ENCODE peak calls at places on chromosomes 13 and 19, in seven cellular contexts. One of them, this sample, is unnamed.

GRCh38 chr19:13918726-13919411 is 12.9 kb downstream of the CC2D1A start:
- DNase-seq in foreskin fibroblast: no peak
- DNase-seq in brain microvascular endothelial cell: no peak
- DNase-seq in heart left ventricle: no peak
- DNase-seq in ascending aorta: no peak
- DNase-seq in fibroblast of lung: no peak
- DNase-seq in lung: no peak
- DNase-seq in this sample: no peak

GRCh38 chr13:20594276-20594675 is 27.3 kb downstream of the IFT88 start:
- DNase-seq in lung: no peak
- DNase-seq in fibroblast of lung: no peak
- DNase-seq in ascending aorta: no peak
- DNase-seq in heart left ventricle: no peak
- DNase-seq in brain microvascular endothelial cell: no peak
- DNase-seq in foreskin fibroblast: no peak
- DNase-seq in this sample: no peak

GRCh38 chr19:27705896-27706295 is 1507.1 kb downstream of the UQCRFS1 start:
- DNase-seq in fibroblast of lung: no peak
- DNase-seq in ascending aorta: no peak
- DNase-seq in lung: no peak
- DNase-seq in foreskin fibroblast: no peak
- DNase-seq in heart left ventricle: no peak
- DNase-seq in brain microvascular endothelial cell: no peak
- DNase-seq in this sample: no peak

GRCh38 chr13:37453246-37453645 is 145.3 kb downstream of the POSTN start:
- DNase-seq in fibroblast of lung: peak
- DNase-seq in lung: no peak
- DNase-seq in ascending aorta: no peak
- DNase-seq in brain microvascular endothelial cell: no peak
- DNase-seq in heart left ventricle: no peak
- DNase-seq in foreskin fibroblast: no peak
- DNase-seq in this sample: no peak

GRCh38 chr13:98999635-98999952 is 21.7 kb upstream of the DOCK9 start:
- DNase-seq in ascending aorta: no peak
- DNase-seq in heart left ventricle: no peak
- DNase-seq in brain microvascular endothelial cell: no peak
- DNase-seq in lung: no peak
- DNase-seq in fibroblast of lung: peak
- DNase-seq in foreskin fibroblast: peak
- DNase-seq in this sample: no peak

GRCh38 chr13:43229506-43229905 is 206.1 kb downstream of the DNAJC15 start:
- DNase-seq in foreskin fibroblast: peak
- DNase-seq in brain microvascular endothelial cell: peak
- DNase-seq in ascending aorta: no peak
- DNase-seq in lung: no peak
- DNase-seq in heart left ventricle: no peak
- DNase-seq in fibroblast of lung: peak
- DNase-seq in this sample: no peak

GRCh38 chr13:113586661-113587479 is 2.3 kb downstream of the TFDP1 start:
- DNase-seq in lung: no peak
- DNase-seq in ascending aorta: no peak
- DNase-seq in heart left ventricle: no peak
- DNase-seq in brain microvascular endothelial cell: no peak
- DNase-seq in fibroblast of lung: no peak
- DNase-seq in foreskin fibroblast: no peak
- DNase-seq in this sample: no peak

GRCh38 chr19:38218204-38218603 is 5.8 kb downstream of the DPF1 start:
- DNase-seq in fibroblast of lung: no peak
- DNase-seq in foreskin fibroblast: no peak
- DNase-seq in brain microvascular endothelial cell: no peak
- DNase-seq in ascending aorta: no peak
- DNase-seq in heart left ventricle: no peak
- DNase-seq in lung: no peak
- DNase-seq in this sample: no peak

GRCh38 chr13:68439821-68440220 is 1209.7 kb upstream of the PCDH9 start:
- DNase-seq in brain microvascular endothelial cell: no peak
- DNase-seq in foreskin fibroblast: peak
- DNase-seq in heart left ventricle: no peak
- DNase-seq in fibroblast of lung: peak
- DNase-seq in ascending aorta: no peak
- DNase-seq in lung: no peak
- DNase-seq in this sample: no peak

GRCh38 chr19:40616941-40617340 is 15.8 kb downstream of the LTBP4 start:
- DNase-seq in brain microvascular endothelial cell: no peak
- DNase-seq in foreskin fibroblast: no peak
- DNase-seq in ascending aorta: no peak
- DNase-seq in heart left ventricle: no peak
- DNase-seq in fibroblast of lung: no peak
- DNase-seq in lung: no peak
- DNase-seq in this sample: no peak

GRCh38 chr13:35891486-35891885 is 239.7 kb downstream of the DCLK1 start:
- DNase-seq in lung: peak
- DNase-seq in foreskin fibroblast: no peak
- DNase-seq in ascending aorta: no peak
- DNase-seq in brain microvascular endothelial cell: no peak
- DNase-seq in fibroblast of lung: no peak
- DNase-seq in heart left ventricle: no peak
- DNase-seq in this sample: no peak

GRCh38 chr19:57512845-57513244 is 13.1 kb downstream of the ZNF773 start:
- DNase-seq in heart left ventricle: no peak
- DNase-seq in fibroblast of lung: peak
- DNase-seq in lung: no peak
- DNase-seq in ascending aorta: no peak
- DNase-seq in brain microvascular endothelial cell: no peak
- DNase-seq in foreskin fibroblast: peak
- DNase-seq in this sample: no peak

GRCh38 chr19:49073514-49074378 is 1.2 kb upstream of the KCNA7 start:
- DNase-seq in foreskin fibroblast: no peak
- DNase-seq in brain microvascular endothelial cell: no peak
- DNase-seq in lung: no peak
- DNase-seq in fibroblast of lung: no peak
- DNase-seq in ascending aorta: no peak
- DNase-seq in heart left ventricle: no peak
- DNase-seq in this sample: no peak

GRCh38 chr13:109998030-109998429 is 211.6 kb upstream of the IRS2 start:
- DNase-seq in lung: no peak
- DNase-seq in heart left ventricle: no peak
- DNase-seq in foreskin fibroblast: no peak
- DNase-seq in fibroblast of lung: no peak
- DNase-seq in ascending aorta: no peak
- DNase-seq in brain microvascular endothelial cell: no peak
- DNase-seq in this sample: no peak

GRCh38 chr13:80599765-80600164 is 258.8 kb upstream of the SPRY2 start:
- DNase-seq in ascending aorta: no peak
- DNase-seq in foreskin fibroblast: no peak
- DNase-seq in fibroblast of lung: no peak
- DNase-seq in brain microvascular endothelial cell: no peak
- DNase-seq in heart left ventricle: no peak
- DNase-seq in lung: no peak
- DNase-seq in this sample: no peak

GRCh38 chr19:42469311-42470239 is 26.8 kb upstream of the CXCL17 start:
- DNase-seq in brain microvascular endothelial cell: no peak
- DNase-seq in ascending aorta: no peak
- DNase-seq in fibroblast of lung: peak
- DNase-seq in foreskin fibroblast: peak
- DNase-seq in heart left ventricle: no peak
- DNase-seq in lung: no peak
- DNase-seq in this sample: no peak

GRCh38 chr19:861756-862528 is 2.5 kb downstream of the CFD start:
- DNase-seq in brain microvascular endothelial cell: no peak
- DNase-seq in heart left ventricle: no peak
- DNase-seq in ascending aorta: no peak
- DNase-seq in lung: peak
- DNase-seq in foreskin fibroblast: peak
- DNase-seq in fibroblast of lung: no peak
- DNase-seq in this sample: peak

GRCh38 chr19:4414144-4414799 is 11.8 kb downstream of the CHAF1A start:
- DNase-seq in foreskin fibroblast: peak
- DNase-seq in lung: no peak
- DNase-seq in fibroblast of lung: peak
- DNase-seq in ascending aorta: no peak
- DNase-seq in brain microvascular endothelial cell: no peak
- DNase-seq in heart left ventricle: no peak
- DNase-seq in this sample: no peak

GRCh38 chr19:4732680-4733114 is 9.1 kb upstream of the DPP9 start:
- DNase-seq in ascending aorta: no peak
- DNase-seq in fibroblast of lung: peak
- DNase-seq in lung: peak
- DNase-seq in foreskin fibroblast: peak
- DNase-seq in heart left ventricle: no peak
- DNase-seq in brain microvascular endothelial cell: no peak
- DNase-seq in this sample: peak

GRCh38 chr19:39133431-39134270 is 8.1 kb downstream of the PAK4 start:
- DNase-seq in brain microvascular endothelial cell: no peak
- DNase-seq in ascending aorta: no peak
- DNase-seq in lung: peak
- DNase-seq in heart left ventricle: no peak
- DNase-seq in fibroblast of lung: no peak
- DNase-seq in foreskin fibroblast: no peak
- DNase-seq in this sample: no peak

GRCh38 chr13:94706854-94707399 is 5.4 kb downstream of the SOX21 start:
- DNase-seq in foreskin fibroblast: no peak
- DNase-seq in fibroblast of lung: no peak
- DNase-seq in brain microvascular endothelial cell: no peak
- DNase-seq in heart left ventricle: no peak
- DNase-seq in ascending aorta: no peak
- DNase-seq in lung: no peak
- DNase-seq in this sample: no peak

GRCh38 chr19:11028146-11028545 is 61.1 kb upstream of the LDLR start:
- DNase-seq in brain microvascular endothelial cell: no peak
- DNase-seq in heart left ventricle: no peak
- DNase-seq in lung: no peak
- DNase-seq in fibroblast of lung: no peak
- DNase-seq in foreskin fibroblast: no peak
- DNase-seq in ascending aorta: no peak
- DNase-seq in this sample: no peak
- H3K4me3 ChIP-seq in brain microvascular endothelial cell: no peak
- H3K4me3 ChIP-seq in heart left ventricle: no peak
- H3K4me3 ChIP-seq in lung: no peak
- H3K4me3 ChIP-seq in fibroblast of lung: no peak
- H3K4me3 ChIP-seq in foreskin fibroblast: no peak
- H3K4me3 ChIP-seq in ascending aorta: no peak
- H3K4me3 ChIP-seq in this sample: no peak

GRCh38 chr19:35642312-35642711 is 767 bp downstream of the ETV2 start:
- DNase-seq in foreskin fibroblast: no peak
- DNase-seq in heart left ventricle: no peak
- DNase-seq in lung: no peak
- DNase-seq in fibroblast of lung: no peak
- DNase-seq in brain microvascular endothelial cell: no peak
- DNase-seq in ascending aorta: no peak
- DNase-seq in this sample: no peak
- H3K4me3 ChIP-seq in foreskin fibroblast: no peak
- H3K4me3 ChIP-seq in heart left ventricle: no peak
- H3K4me3 ChIP-seq in lung: no peak
- H3K4me3 ChIP-seq in fibroblast of lung: no peak
- H3K4me3 ChIP-seq in brain microvascular endothelial cell: no peak
- H3K4me3 ChIP-seq in ascending aorta: no peak
- H3K4me3 ChIP-seq in this sample: no peak

GRCh38 chr13:111068009-111068350 is 47.1 kb upstream of the ARHGEF7 start:
- DNase-seq in fibroblast of lung: no peak
- DNase-seq in ascending aorta: no peak
- DNase-seq in brain microvascular endothelial cell: no peak
- DNase-seq in foreskin fibroblast: no peak
- DNase-seq in lung: no peak
- DNase-seq in heart left ventricle: no peak
- DNase-seq in this sample: no peak
- H3K4me3 ChIP-seq in fibroblast of lung: no peak
- H3K4me3 ChIP-seq in ascending aorta: no peak
- H3K4me3 ChIP-seq in brain microvascular endothelial cell: no peak
- H3K4me3 ChIP-seq in foreskin fibroblast: no peak
- H3K4me3 ChIP-seq in lung: no peak
- H3K4me3 ChIP-seq in heart left ventricle: no peak
- H3K4me3 ChIP-seq in this sample: no peak

DNA sequence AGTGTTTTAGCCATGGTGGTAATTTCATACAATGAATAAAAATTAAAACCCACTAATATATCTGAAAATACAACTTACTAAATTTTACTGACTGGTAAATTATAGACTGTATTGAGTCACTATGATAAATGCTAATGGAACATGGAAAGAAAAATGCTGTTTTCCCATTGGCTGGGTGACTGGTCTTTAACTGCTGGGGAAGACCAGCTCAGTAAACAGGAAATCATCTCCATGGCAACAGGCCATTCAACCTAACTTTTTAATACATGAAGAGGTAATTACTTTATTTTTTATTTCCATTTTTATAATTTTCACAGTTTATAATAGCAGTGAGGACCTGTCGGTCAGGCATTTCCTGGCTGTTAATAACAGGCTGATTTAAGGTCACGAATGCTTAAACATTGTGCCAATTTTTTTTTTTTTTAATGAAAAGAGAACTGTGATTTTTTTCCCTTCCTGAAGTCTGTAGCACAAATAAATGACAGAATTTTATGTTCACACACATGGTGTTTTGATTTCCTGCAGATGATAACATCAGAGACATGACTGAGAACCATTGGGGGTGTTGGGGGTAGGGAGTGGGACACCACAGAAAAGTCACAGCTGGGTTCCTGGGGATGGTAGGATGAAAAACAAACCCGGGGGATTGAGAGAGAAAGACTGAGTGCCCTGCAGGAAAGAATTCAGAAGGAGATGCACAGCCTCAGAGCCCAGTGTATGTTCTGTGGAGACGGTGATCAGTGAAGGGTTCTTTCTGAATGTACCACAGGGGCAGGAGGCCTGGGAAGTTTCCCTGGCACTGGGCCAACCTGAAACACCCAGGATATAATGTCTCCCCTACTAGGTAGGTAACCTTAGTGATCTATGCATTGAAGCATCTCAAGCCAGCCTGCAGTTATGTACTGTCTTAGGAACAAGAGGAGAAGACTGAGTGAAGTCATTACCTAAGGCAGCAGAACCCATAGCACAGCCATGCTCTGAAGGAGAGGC is 297.1 kb downstream of the COG6 start:
- DNase-seq in ascending aorta: no peak
- DNase-seq in brain microvascular endothelial cell: peak
- DNase-seq in foreskin fibroblast: no peak
- DNase-seq in lung: no peak
- DNase-seq in heart left ventricle: no peak
- DNase-seq in fibroblast of lung: peak
- DNase-seq in this sample: no peak
- H3K4me3 ChIP-seq in ascending aorta: no peak
- H3K4me3 ChIP-seq in brain microvascular endothelial cell: no peak
- H3K4me3 ChIP-seq in foreskin fibroblast: no peak
- H3K4me3 ChIP-seq in lung: no peak
- H3K4me3 ChIP-seq in heart left ventricle: no peak
- H3K4me3 ChIP-seq in fibroblast of lung: no peak
- H3K4me3 ChIP-seq in this sample: no peak

This sample was measured in CD8-positive, alpha-beta T cell.